ENCODE peak calls at places on chromosome 20, in four cellular contexts. T is ascending aorta; W is activated CD4-positive, alpha-beta T cell treated with anti-CD3 and anti-CD28 coated beads for 36 hours; Z is endodermal cell. E is an unnamed sample.

GRCh38 chr20:16283978-16284377 is 289.3 kb downstream of the KIF16B start:
- DNase-seq in T (no peak), W (no peak), Z (no peak), E (no peak)

GRCh38 chr20:43022081-43022480 is 167.6 kb downstream of the PTPRT start:
- DNase-seq in T (no peak), W (no peak), Z (no peak), E (no peak)

GRCh38 chr20:47117325-47117724 is 222.7 kb downstream of the EYA2 start:
- DNase-seq in T (no peak), W (no peak), Z (no peak), E (no peak)

GRCh38 chr20:33021879-33022732 is 9.3 kb upstream of the BPIFB6 start:
- DNase-seq in T (no peak), W (no peak), Z (no peak), E (no peak)

GRCh38 chr20:4809707-4810106 is 88.0 kb downstream of the PRND start:
- DNase-seq in T (no peak), W (peak; percentile 32), Z (no peak), E (no peak)

GRCh38 chr20:49534314-49534713 is 33.6 kb downstream of the PTGIS start:
- DNase-seq in T (no peak), W (peak; percentile 79), Z (peak; percentile 91), E (peak; percentile 21)

GRCh38 chr20:54585222-54585621 is 109.8 kb downstream of the DOK5 start:
- DNase-seq in T (no peak), W (no peak), Z (no peak), E (no peak)

GRCh38 chr20:34861386-34862084 is 11.1 kb downstream of the GGT7 start:
- DNase-seq in T (no peak), W (no peak), Z (peak; percentile 32), E (no peak)

GRCh38 chr20:43959079-43959919 is 44.6 kb downstream of the TOX2 start:
- DNase-seq in T (no peak), W (no peak), Z (peak; percentile 46), E (no peak)

GRCh38 chr20:58634818-58635665 is 16.0 kb upstream of the STX16 start:
- DNase-seq in T (no peak), W (peak; percentile 76), Z (no peak), E (no peak)

GRCh38 chr20:50689864-50690263 is 1.5 kb downstream of the RIPOR3 start:
- DNase-seq in T (no peak), W (no peak), Z (no peak), E (no peak)

GRCh38 chr20:46406986-46407670 is 713 bp upstream of the ELMO2 start:
- DNase-seq in T (peak; percentile 35), W (peak; percentile 96), Z (peak; percentile 64), E (no peak)

E was measured in stromal cell of bone marrow.